ENCODE peak calls at places on chromosomes 16 and 17, in five cellular contexts. B is endothelial cell of umbilical vein, L is A549, S is GM23338, V is body of pancreas. Q is an unnamed sample.

GRCh38 chr16:47774661-47775060 is 313.5 kb downstream of the PHKB start:
- DNase-seq in V (no peak), S (peak; percentile 55), B (no peak), L (peak; percentile 67), Q (peak; percentile 26)

GRCh38 chr17:55770220-55770870 is 19.5 kb downstream of the PCTP start:
- DNase-seq in V (no peak), S (peak; percentile 76), B (peak; percentile 49), L (peak; percentile 64), Q (peak; percentile 87)

GRCh38 chr17:31510273-31511175 is 119.0 kb downstream of the RAB11FIP4 start:
- DNase-seq in B (no peak), S (no peak), V (no peak), L (no peak), Q (no peak)

GRCh38 chr17:67107811-67108210 is 63.5 kb downstream of the CACNG1 start:
- DNase-seq in S (no peak), V (no peak), B (no peak), L (no peak), Q (peak; percentile 23)

GRCh38 chr16:30670072-30670824 is 12.0 kb downstream of the FBRS start:
- DNase-seq in V (no peak), B (no peak), S (no peak), L (no peak), Q (no peak)

GRCh38 chr16:54342966-54343365 is 56.4 kb upstream of the IRX3 start:
- DNase-seq in V (no peak), S (no peak), L (no peak), B (no peak), Q (peak; percentile 37)

GRCh38 chr17:79911430-79912399 is 72.5 kb upstream of the CBX4 start:
- DNase-seq in S (peak; percentile 0), B (no peak), L (no peak), V (no peak), Q (no peak)

GRCh38 chr17:18992454-18993130 is 12.0 kb downstream of the FAM83G start:
- DNase-seq in B (no peak), V (no peak), L (no peak), S (no peak), Q (no peak)

GRCh38 chr17:61583242-61583641 is 7.8 kb downstream of the NACA2 start:
- DNase-seq in B (peak; percentile 36), L (peak; percentile 79), V (no peak), S (peak; percentile 35), Q (peak; percentile 80)

GRCh38 chr17:77165577-77165976 is 24.8 kb downstream of the SEC14L1 start:
- DNase-seq in S (no peak), B (no peak), V (no peak), L (no peak), Q (no peak)

GRCh38 chr17:44144966-44145739 is 3.4 kb downstream of the HROB start:
- DNase-seq in B (no peak), S (no peak), V (no peak), L (no peak), Q (peak; percentile 32)

GRCh38 chr16:2465653-2466415 is 5.3 kb upstream of the NTN3 start:
- DNase-seq in S (peak; percentile 75), V (no peak), L (peak; percentile 55), B (no peak), Q (no peak)

GRCh38 chr17:75832652-75833400 is 11.4 kb downstream of the UNC13D start:
- DNase-seq in B (no peak), S (peak; percentile 85), V (no peak), L (no peak), Q (no peak)

GRCh38 chr17:13922885-13923284 is 146.4 kb upstream of the COX10 start:
- DNase-seq in S (no peak), L (no peak), B (no peak), V (no peak), Q (no peak)

GRCh38 chr16:56860226-56861020 is 4.6 kb upstream of the SLC12A3 start:
- DNase-seq in V (no peak), B (no peak), L (no peak), S (no peak), Q (peak; percentile 51)

GRCh38 chr16:1794221-1794871 is 841 bp upstream of the IGFALS start:
- DNase-seq in S (no peak), B (no peak), L (no peak), V (peak; percentile 49), Q (no peak)

GRCh38 chr16:53756329-53756996 is 52.5 kb downstream of the FTO start:
- DNase-seq in S (no peak), V (no peak), B (no peak), L (no peak), Q (peak; percentile 43)

GRCh38 chr16:19916064-19916463 is 31.4 kb upstream of the GPRC5B start:
- DNase-seq in V (no peak), L (no peak), S (no peak), B (no peak), Q (no peak)

GRCh38 chr16:73021866-73022495 is 25.9 kb downstream of the ZFHX3 start:
- DNase-seq in B (no peak), L (no peak), S (no peak), V (peak; percentile 15), Q (no peak)

GRCh38 chr16:73018796-73019455 is 29.0 kb downstream of the ZFHX3 start:
- DNase-seq in S (no peak), L (no peak), V (peak; percentile 8), B (no peak), Q (no peak)

GRCh38 chr16:73020409-73020884 is 27.5 kb downstream of the ZFHX3 start:
- DNase-seq in B (peak; percentile 89), L (peak; percentile 90), S (no peak), V (peak; percentile 95), Q (peak; percentile 97)

GRCh38 chr16:73017321-73017720 is 30.6 kb downstream of the ZFHX3 start:
- DNase-seq in L (no peak), V (no peak), B (no peak), S (no peak), Q (no peak)

DNA sequence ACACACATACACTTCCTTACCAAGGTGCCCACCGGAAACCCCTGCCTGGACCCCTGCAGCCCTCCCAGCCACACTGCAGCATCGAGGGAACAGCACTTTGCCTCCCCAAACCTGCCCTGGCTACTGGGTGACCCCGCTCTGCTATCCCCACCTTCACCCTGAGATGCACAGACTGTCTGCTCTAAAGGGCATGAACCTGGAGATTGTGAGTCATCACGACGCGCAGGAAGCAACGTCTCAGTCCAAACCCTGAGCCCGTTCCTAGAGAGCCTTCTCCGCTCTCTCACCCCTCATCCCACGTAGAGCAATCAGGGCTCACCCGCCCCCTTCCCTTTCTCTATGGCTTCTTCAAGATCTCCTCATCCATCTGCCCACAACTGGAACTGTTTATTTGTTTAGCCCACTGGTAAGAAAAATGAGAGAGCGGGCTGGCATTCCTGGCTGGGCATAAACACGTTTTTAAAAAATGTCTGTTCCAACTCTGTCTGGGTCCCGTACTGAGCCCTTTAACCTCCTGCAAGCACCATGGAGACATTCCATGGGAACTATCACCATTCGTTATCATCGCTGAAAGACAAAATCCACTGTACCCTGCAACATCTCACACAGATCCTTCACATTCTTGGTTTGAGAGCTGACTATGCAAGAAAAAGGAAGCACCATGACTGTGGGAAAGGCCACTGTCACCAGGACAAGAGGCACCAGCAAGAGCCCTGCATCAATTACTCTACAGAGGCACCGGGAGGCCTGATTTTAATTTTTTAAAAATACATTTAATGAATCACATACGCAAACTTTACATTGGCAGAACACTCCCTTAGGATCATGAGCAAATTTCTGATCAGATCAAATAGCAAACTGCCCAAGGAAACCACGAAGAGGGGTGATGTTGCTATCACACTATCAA is 28.2 kb downstream of the ZFHX3 start:
- DNase-seq in S (no peak), L (peak; percentile 89), B (peak; percentile 53), V (peak; percentile 30), Q (peak; percentile 81)
- H3K4me1 ChIP-seq in S (peaks cover 6% of the 10 kb centered on the region), L (peaks cover 87% of the 10 kb centered on the region), B (peaks cover 30% of the 10 kb centered on the region), V (peaks cover 96% of the 10 kb centered on the region), Q (peaks cover 37% of the 10 kb centered on the region)

GRCh38 chr17:35566955-35567354 is 6.3 kb upstream of the SLFN14 start:
- DNase-seq in L (no peak), V (peak; percentile 14), B (no peak), S (no peak), Q (no peak)
- H3K4me3 ChIP-seq in L (peak overlapping the region; percentile 71), V (no peak overlapping the region), B (no peak overlapping the region), S (peak overlapping the region; percentile 93), Q (peak overlapping the region; percentile 93)

DNA sequence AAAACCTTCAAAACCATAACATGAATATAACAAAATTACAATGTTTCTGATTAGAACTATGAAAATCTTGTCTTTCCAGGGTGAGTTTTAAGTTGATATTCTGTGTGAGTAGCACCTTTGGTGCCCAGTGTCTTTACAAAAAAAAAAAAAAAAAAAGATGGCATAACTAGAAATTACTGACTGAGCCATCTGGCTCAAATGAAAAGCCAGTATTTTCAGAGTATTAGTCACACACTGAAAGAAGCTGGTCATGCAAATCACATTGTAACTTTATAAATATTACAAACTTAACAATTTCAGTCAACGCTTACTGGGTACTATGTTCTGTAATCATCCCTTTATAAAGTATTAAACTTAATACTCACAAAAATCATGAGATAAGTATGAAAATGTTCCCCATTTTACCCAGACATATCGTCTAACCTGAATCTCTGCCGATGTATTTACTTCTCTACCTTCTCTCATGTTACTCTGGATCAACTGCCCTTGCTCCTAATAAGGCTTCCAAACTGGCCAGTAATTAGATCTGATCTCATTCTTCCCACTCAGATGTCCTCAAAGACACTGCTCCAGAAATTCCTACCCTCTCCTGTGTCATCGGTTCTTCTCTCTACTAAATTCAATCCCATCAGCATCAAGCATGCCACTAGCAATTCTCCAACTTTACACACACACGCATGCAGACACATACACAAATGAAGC is 25.4 kb downstream of the UBE2G1 start:
- DNase-seq in V (no peak), B (no peak), L (no peak), S (no peak), Q (peak; percentile 25)
- H3K4me1 ChIP-seq in V (peaks cover 31% of the 10 kb centered on the region), B (no peaks in the 10 kb centered on the region), L (peaks cover 30% of the 10 kb centered on the region), S (peaks cover 36% of the 10 kb centered on the region), Q (peaks cover 27% of the 10 kb centered on the region)

DNA sequence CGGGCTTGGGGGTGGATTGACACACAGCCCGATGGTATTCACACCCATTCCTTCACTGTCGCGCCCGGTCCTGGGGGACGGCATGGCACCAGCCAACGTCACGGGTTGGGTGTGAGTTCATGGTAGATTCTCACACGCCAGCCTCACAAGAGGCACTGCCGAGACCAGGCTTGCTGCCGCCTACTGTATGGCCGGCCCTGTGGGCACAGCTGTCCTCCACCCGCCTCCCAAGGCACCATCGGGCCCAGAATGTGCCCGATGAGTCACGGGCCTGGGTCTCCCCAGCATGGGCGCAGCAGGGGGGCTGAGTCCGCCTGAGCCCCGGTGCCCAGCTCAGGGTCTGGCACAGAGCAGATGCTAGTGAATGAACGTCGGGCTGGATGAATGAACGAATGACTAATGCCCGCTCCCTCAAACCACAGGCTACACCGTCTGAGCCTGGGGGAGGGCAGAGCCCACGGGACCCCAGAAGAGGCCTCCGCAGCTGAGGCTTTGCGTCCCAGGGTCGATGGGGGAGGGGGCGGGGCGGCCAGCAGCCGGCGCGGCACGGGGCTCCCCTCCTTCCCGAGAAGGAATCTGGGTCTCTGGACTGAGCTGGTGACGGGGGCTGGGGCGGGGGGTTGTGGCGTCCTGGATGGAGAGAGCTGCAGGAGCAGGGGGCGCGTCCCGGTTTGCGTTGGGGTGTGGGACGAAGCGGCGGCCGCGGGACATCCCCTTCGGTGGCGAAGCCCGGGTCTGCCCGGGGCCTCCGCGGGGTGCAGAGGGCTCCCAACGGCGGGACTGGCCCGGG is 829 bp downstream of the PITPNM3 start:
- DNase-seq in S (peak; percentile 78), V (peak; percentile 22), B (peak; percentile 38), L (no peak), Q (peak; percentile 63)
- H3K4me3 ChIP-seq in S (peak overlapping the region; percentile 82), V (no peak overlapping the region), B (peak overlapping the region; percentile 42), L (peak overlapping the region; percentile 82), Q (peak overlapping the region; percentile 66)

DNA sequence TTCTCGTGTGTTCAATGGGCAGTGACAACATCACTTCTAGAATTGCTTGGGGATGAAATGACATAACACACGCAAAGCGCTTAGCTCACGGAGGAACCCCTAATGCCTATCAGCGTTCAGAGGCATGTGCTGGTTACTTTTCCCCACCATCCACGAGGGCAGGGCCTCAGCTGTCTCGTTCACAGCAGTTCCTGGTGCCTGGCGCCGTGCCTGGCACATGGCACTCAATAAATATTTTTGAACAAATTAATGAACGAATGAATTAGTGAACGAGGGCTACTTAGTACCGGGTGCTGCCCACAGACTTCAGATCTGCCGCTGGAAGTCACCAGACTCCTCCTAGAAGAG is 14.1 kb upstream of the CIBAR2 start:
- DNase-seq in S (no peak), L (no peak), B (no peak), V (peak; percentile 30), Q (no peak)
- H3K4me1 ChIP-seq in S (peaks cover 26% of the 10 kb centered on the region), L (peaks cover 3% of the 10 kb centered on the region), B (peaks cover 28% of the 10 kb centered on the region), V (peaks cover 19% of the 10 kb centered on the region), Q (peaks cover 34% of the 10 kb centered on the region)